ENCODE peak calls at places on chromosomes 4 and X, in five cellular contexts. G is heart left ventricle, S is IMR-90, U is A549, F is suprapubic skin. I is an unnamed sample.

GRCh38 chr4:157045507-157046127 is 30.3 kb upstream of the GLRB start:
- DNase-seq in G (no peak), U (peak; percentile 22), S (peak; percentile 80), F (no peak), I (peak; percentile 13)

GRCh38 chrX:54564942-54565341 is 34.9 kb downstream of the GNL3L start:
- DNase-seq in S (peak; percentile 24), G (no peak), F (no peak), U (no peak), I (no peak)

GRCh38 chr4:137106287-137106686 is 426.0 kb downstream of the PCDH18 start:
- DNase-seq in G (no peak), F (no peak), S (no peak), U (no peak), I (no peak)

GRCh38 chr4:130808492-130808891 is 1712.5 kb downstream of the C4orf33 start:
- DNase-seq in S (no peak), U (no peak), F (no peak), G (no peak), I (no peak)

GRCh38 chrX:40683245-40683644 is 35.9 kb upstream of the CXorf38 start:
- DNase-seq in F (no peak), G (no peak), U (no peak), S (no peak), I (no peak)

GRCh38 chrX:144791298-144791697 is 456.0 kb upstream of the SPANXN1 start:
- DNase-seq in G (no peak), U (no peak), F (no peak), S (no peak), I (no peak)

GRCh38 chr4:93828332-93828829 is at the start of gene ATOH1:
- DNase-seq in G (peak; percentile 64), S (no peak), F (no peak), U (peak; percentile 18), I (no peak)

GRCh38 chr4:95599777-95600436 is 51.1 kb upstream of the UNC5C start:
- DNase-seq in U (no peak), F (no peak), S (no peak), G (no peak), I (no peak)

GRCh38 chr4:7240341-7240740 is 48.0 kb downstream of the SORCS2 start:
- DNase-seq in F (no peak), U (no peak), S (no peak), G (peak; percentile 28), I (no peak)

GRCh38 chr4:150280975-150281374 is 202.7 kb downstream of the DCLK2 start:
- DNase-seq in U (no peak), S (no peak), G (no peak), F (no peak), I (no peak)

GRCh38 chr4:150283689-150284088 is 205.4 kb downstream of the DCLK2 start:
- DNase-seq in S (peak; percentile 99), F (no peak), G (no peak), U (no peak), I (no peak)

GRCh38 chr4:150280081-150280950 is 202.1 kb downstream of the DCLK2 start:
- DNase-seq in F (no peak), G (no peak), U (no peak), S (peak; percentile 86), I (no peak)

GRCh38 chr4:150278206-150278605 is 200.0 kb downstream of the DCLK2 start:
- DNase-seq in S (no peak), G (no peak), F (no peak), U (no peak), I (no peak)
- H3K27ac ChIP-seq in S (no peak overlapping the region), G (no peak overlapping the region), F (no peak overlapping the region), U (no peak overlapping the region), I (no peak overlapping the region)

GRCh38 chrX:153688900-153689590 is 1.3 kb downstream of the SLC6A8 start:
- DNase-seq in F (no peak), S (peak; percentile 6), G (no peak), U (no peak), I (peak; percentile 83)

GRCh38 chrX:153690466-153690865 is 2.7 kb downstream of the SLC6A8 start:
- DNase-seq in F (no peak), G (no peak), S (no peak), U (no peak), I (peak; percentile 33)

GRCh38 chrX:153688534-153688899 is 791 bp downstream of the SLC6A8 start:
- DNase-seq in U (no peak), G (no peak), S (no peak), F (no peak), I (no peak)

GRCh38 chrX:153688071-153688470 is 345 bp downstream of the SLC6A8 start:
- DNase-seq in U (no peak), G (no peak), F (no peak), S (no peak), I (no peak)

GRCh38 chrX:153689654-153690465 is 2.1 kb downstream of the SLC6A8 start:
- DNase-seq in F (no peak), G (no peak), U (no peak), S (peak; percentile 23), I (peak; percentile 46)
- TF ChIP-seq POLR2A in F (no peak), G (no peak), U (no peak), S (no peak), I (no peak)

DNA sequence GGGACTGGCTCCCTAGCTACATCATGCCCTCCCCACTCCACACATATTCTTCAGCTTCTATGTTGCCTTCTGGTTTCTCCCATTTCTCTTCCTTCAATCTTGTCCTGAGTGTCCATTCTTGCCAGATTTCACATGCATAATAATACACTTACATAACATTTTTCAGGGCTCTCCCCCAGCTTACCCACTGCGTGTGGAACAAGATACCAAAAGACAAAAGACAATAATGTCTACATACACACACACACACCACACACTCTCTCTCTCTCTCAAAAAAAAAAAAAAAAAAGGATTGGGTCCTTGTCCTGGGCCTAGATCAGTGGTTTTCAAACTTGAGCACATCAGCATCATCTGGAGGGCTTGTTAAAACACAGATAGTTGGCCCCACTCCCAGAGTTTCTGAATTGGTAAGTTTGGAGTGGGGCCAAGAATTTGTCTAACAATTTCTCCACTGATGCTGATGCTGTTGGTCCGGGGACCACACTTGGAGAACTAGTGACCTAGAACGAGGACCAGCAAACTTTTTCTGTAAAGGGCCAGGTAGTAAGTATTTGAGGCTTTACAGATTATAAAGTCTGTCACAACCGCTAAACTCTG is 6.5 kb upstream of the SMARCA1 start:
- DNase-seq in G (no peak), U (no peak), S (peak; percentile 50), F (no peak), I (no peak)
- H3K27ac ChIP-seq in G (no peak overlapping the region), U (no peak overlapping the region), S (no peak overlapping the region), F (no peak overlapping the region), I (no peak overlapping the region)

DNA sequence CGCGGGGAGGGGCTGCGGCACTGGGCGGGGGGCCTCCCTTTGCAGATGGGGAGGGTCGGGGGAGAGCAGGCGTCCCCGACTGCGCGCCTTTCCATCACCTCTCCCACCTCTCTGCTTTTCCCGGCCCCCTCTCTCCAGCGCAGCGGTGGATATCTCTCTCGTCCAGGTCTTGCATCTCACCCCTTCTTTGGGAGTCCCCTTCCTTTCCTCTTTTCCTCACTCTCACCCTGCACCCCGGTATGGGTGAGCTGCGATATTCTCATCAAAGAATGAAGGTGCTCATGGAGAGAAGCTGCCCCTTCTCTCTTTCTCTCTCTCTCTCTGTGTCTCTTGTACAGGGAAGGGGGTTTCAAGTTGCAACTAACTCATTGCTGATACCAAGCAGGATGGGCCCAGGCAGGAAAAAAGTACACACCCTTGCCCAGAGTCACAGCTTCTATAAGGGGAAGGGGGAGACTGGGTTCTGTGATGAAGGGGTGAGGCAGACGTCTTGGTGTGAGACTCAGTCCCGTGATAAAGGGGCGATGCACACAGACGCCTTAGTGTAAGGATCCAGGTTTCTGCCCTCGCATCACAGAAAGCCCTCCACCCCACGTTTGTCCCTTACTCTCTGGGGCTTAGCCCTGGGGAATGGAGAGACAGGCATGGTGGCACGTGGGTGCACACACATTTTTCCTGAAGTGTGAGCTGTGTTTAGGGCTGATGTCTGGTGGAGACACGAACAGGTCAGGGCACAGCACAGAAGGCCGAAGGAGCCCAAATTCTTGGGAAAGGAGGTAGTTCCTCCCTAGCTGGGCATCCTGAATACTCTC is 84.1 kb upstream of the DHRSX start:
- DNase-seq in G (no peak), S (no peak), U (no peak), F (no peak), I (no peak)
- TF ChIP-seq POLR2A in G (no peak), S (no peak), U (no peak), F (no peak), I (no peak)

GRCh38 chr4:104128031-104128849 is 366.5 kb downstream of the CXXC4 start:
- DNase-seq in S (no peak), F (no peak), G (no peak), U (no peak), I (no peak)
- H3K27ac ChIP-seq in S (no peak overlapping the region), F (no peak overlapping the region), G (no peak overlapping the region), U (no peak overlapping the region), I (no peak overlapping the region)

I was measured in gastrocnemius medialis.